ENCODE peak calls at places on chromosomes 1 and 21, in four cellular contexts. E is right lobe of liver, X is stomach, V is psoas muscle. K is an unnamed sample.

GRCh38 chr1:90591355-90591969 is 125.6 kb downstream of the BARHL2 start:
- DNase-seq in E (no peak), X (no peak), V (no peak), K (no peak)

GRCh38 chr21:14056771-14057191 is 154.0 kb downstream of the LIPI start:
- DNase-seq in E (no peak), X (no peak), V (peak; percentile 40), K (no peak)

GRCh38 chr1:170674239-170674638 is 10.3 kb downstream of the PRRX1 start:
- DNase-seq in E (no peak), X (no peak), V (no peak), K (no peak)

GRCh38 chr1:104329278-104329677 is 579.6 kb downstream of the AMY1C start:
- DNase-seq in E (no peak), X (no peak), V (no peak), K (no peak)

GRCh38 chr1:25223471-25223870 is 8.8 kb downstream of the SYF2 start:
- DNase-seq in E (no peak), X (no peak), V (no peak), K (no peak)

GRCh38 chr21:45102391-45102932 is 28.1 kb downstream of the ADARB1 start:
- DNase-seq in E (no peak), X (peak; percentile 38), V (no peak), K (no peak)

GRCh38 chr1:160741092-160741501 is 2.0 kb downstream of the SLAMF7 start:
- DNase-seq in E (no peak), X (no peak), V (no peak), K (no peak)

GRCh38 chr1:5634893-5635292 is 357.3 kb downstream of the NPHP4 start:
- DNase-seq in E (no peak), X (no peak), V (no peak), K (no peak)

GRCh38 chr1:226632922-226633351 is 84.4 kb downstream of the STUM start:
- DNase-seq in E (no peak), X (no peak), V (peak; percentile 47), K (peak; percentile 41)

GRCh38 chr1:245550702-245551008 is 395.9 kb downstream of the KIF26B start:
- DNase-seq in E (no peak), X (no peak), V (no peak), K (no peak)

GRCh38 chr1:162632234-162632666 is at the start of gene DDR2:
- DNase-seq in E (no peak), X (peak; percentile 46), V (peak; percentile 77), K (peak; percentile 21)

GRCh38 chr1:230149751-230150584 is 82.9 kb downstream of the GALNT2 start:
- DNase-seq in E (no peak), X (no peak), V (no peak), K (no peak)

GRCh38 chr1:198772626-198773025 is 133.8 kb downstream of the PTPRC start:
- DNase-seq in E (no peak), X (no peak), V (no peak), K (no peak)

GRCh38 chr21:37546299-37546908 is 179.8 kb downstream of the DYRK1A start:
- DNase-seq in E (no peak), X (no peak), V (no peak), K (no peak)

GRCh38 chr21:46120301-46121285 is 22.7 kb downstream of the COL6A2 start:
- DNase-seq in E (peak; percentile 18), X (no peak), V (peak; percentile 42), K (peak; percentile 75)

GRCh38 chr1:235011064-235011598 is 117.5 kb downstream of the TOMM20 start:
- DNase-seq in E (no peak), X (no peak), V (no peak), K (no peak)

GRCh38 chr1:85473390-85473789 is 8.4 kb upstream of the DDAH1 start:
- DNase-seq in E (no peak), X (no peak), V (no peak), K (no peak)

GRCh38 chr1:196567238-196567637 is 41.0 kb downstream of the KCNT2 start:
- DNase-seq in E (no peak), X (no peak), V (no peak), K (no peak)

GRCh38 chr21:46603228-46603627 is 1.7 kb downstream of the S100B start:
- DNase-seq in E (no peak), X (no peak), V (no peak), K (no peak)

GRCh38 chr1:100734716-100735115 is 15.2 kb downstream of the VCAM1 start:
- DNase-seq in E (no peak), X (no peak), V (no peak), K (no peak)

GRCh38 chr1:79460773-79461436 is 454.4 kb upstream of the ADGRL4 start:
- DNase-seq in E (no peak), X (no peak), V (no peak), K (no peak)

GRCh38 chr1:184362876-184363275 is 24.0 kb upstream of the C1orf21 start:
- DNase-seq in E (no peak), X (no peak), V (no peak), K (no peak)

GRCh38 chr1:36882536-36883285 is 151.6 kb downstream of the GRIK3 start:
- DNase-seq in E (no peak), X (peak; percentile 9), V (no peak), K (no peak)

GRCh38 chr1:22201023-22201422 is 58.1 kb upstream of the WNT4 start:
- DNase-seq in E (no peak), X (no peak), V (no peak), K (no peak)

GRCh38 chr1:154847891-154848290 is 22.2 kb downstream of the KCNN3 start:
- DNase-seq in E (no peak), X (no peak), V (peak; percentile 71), K (no peak)

GRCh38 chr1:184595609-184596008 is 159.0 kb downstream of the EDEM3 start:
- DNase-seq in E (no peak), X (no peak), V (no peak), K (no peak)

GRCh38 chr1:219342836-219343235 is 169.2 kb downstream of the LYPLAL1 start:
- DNase-seq in E (no peak), X (no peak), V (no peak), K (no peak)

GRCh38 chr1:50414853-50415234 is 8.4 kb downstream of the DMRTA2 start:
- DNase-seq in E (no peak), X (no peak), V (no peak), K (no peak)

GRCh38 chr1:234600418-234601216 is 9.4 kb downstream of the IRF2BP2 start:
- DNase-seq in E (peak; percentile 41), X (peak; percentile 66), V (no peak), K (no peak)

GRCh38 chr1:7551442-7551841 is 219.7 kb upstream of the VAMP3 start:
- DNase-seq in E (no peak), X (no peak), V (peak; percentile 41), K (no peak)

GRCh38 chr1:181106022-181106312 is 17.5 kb downstream of the IER5 start:
- DNase-seq in E (no peak), X (no peak), V (no peak), K (no peak)

GRCh38 chr1:4531842-4532241 is 122.6 kb upstream of the AJAP1 start:
- DNase-seq in E (no peak), X (no peak), V (no peak), K (no peak)
- H3K9me3 ChIP-seq in E (no peaks in the 10 kb centered on the region), X (peaks cover 8% of the 10 kb centered on the region), V (no peaks in the 10 kb centered on the region), K (no peaks in the 10 kb centered on the region)

GRCh38 chr1:41919764-41920397 is 1.2 kb upstream of the HIVEP3 start:
- DNase-seq in E (peak; percentile 33), X (peak; percentile 40), V (peak; percentile 86), K (peak; percentile 25)

GRCh38 chr1:41918450-41919043 is at the start of gene HIVEP3:
- DNase-seq in E (no peak), X (no peak), V (no peak), K (no peak)

GRCh38 chr1:41917835-41918449 is 780 bp downstream of the HIVEP3 start:
- DNase-seq in E (peak; percentile 42), X (peak; percentile 51), V (peak; percentile 67), K (no peak)

GRCh38 chr1:41920658-41921057 is 1.9 kb upstream of the HIVEP3 start:
- DNase-seq in E (no peak), X (no peak), V (no peak), K (no peak)

DNA sequence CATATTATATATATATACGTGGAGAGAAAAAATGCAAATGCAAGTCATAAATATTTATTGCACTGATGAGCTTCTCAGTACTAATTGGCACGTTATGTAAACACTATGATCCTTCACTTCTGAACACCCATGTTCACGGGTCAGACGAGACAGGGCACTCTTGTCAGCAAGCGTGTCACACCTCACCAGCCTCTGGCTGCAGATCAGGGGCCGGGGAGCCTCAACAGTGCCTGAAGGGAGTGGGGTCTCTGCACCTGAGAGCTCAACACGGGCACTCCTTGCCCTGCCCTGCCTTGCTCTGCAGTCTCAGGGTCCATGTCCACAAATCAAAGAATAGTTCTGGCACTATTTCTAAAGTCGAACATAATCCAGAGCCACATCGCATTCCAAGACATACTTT is 409 bp upstream of the HIVEP3 start:
- DNase-seq in E (no peak), X (no peak), V (no peak), K (no peak)
- H3K4me3 ChIP-seq in E (no peak overlapping the region), X (no peak overlapping the region), V (peak overlapping the region; percentile 80), K (no peak overlapping the region)

DNA sequence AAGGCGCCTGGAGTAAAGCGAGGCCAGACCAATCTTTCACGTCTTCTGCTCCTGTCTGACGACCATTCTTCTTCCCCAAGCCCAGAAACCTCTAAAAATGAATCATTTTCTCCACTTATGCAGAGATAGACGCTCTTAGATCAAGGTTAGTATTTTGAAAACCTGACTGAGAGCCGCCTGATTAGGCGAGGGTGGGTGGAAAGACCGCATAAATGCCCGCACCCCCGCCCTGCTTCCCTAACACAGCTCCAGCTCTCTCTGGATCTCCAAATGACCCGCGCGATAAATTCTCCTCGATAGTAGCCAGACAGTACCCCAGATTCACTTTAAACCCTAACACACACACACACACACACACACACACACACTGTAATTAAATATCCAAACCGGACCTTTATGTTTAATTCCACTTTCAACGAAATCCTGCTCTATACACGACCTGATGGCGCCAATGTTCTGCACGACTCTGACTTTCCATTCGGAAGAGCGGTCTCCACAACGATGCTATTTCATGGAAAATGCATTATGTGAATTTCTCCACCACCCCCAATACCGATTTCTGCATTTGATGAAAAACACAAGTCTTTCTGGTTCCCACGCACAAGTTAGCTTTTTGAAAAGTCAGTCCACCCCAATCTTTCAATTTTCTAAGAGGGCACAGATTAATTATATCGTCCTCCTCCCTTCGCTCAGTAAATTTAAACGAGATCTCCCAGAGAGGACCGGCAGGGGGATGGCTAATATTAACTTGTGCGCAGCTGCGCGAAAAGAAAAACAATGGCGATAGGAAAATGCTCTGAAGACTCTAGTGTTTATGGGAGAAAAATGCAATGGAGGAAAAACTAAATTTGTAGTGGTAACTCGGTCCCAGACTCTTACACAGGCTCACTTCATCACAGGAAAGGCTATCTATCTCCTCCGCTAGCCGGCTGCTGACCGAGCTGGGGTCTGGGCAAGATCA is 1.5 kb upstream of the LHX8 start:
- DNase-seq in E (no peak), X (no peak), V (no peak), K (no peak)
- TF ChIP-seq CTCF in E (no peak), X (no peak), V (no peak), K (no peak)

GRCh38 chr1:228295981-228296380 is 88.1 kb downstream of the OBSCN start:
- DNase-seq in E (no peak), X (no peak), V (no peak), K (no peak)

GRCh38 chr1:228298471-228298870 is 90.6 kb downstream of the OBSCN start:
- DNase-seq in E (peak; percentile 7), X (no peak), V (no peak), K (no peak)

GRCh38 chr1:228297822-228298221 is 90.0 kb downstream of the OBSCN start:
- DNase-seq in E (no peak), X (no peak), V (peak; percentile 55), K (no peak)

GRCh38 chr1:228299211-228299610 is 91.4 kb downstream of the OBSCN start:
- DNase-seq in E (no peak), X (no peak), V (no peak), K (no peak)

GRCh38 chr1:228297242-228297641 is 89.4 kb downstream of the OBSCN start:
- DNase-seq in E (no peak), X (no peak), V (no peak), K (no peak)
- H3K9me3 ChIP-seq in E (peaks cover 2% of the 10 kb centered on the region), X (peaks cover 32% of the 10 kb centered on the region), V (no peaks in the 10 kb centered on the region), K (no peaks in the 10 kb centered on the region)

GRCh38 chr1:10379101-10379620 is 19.7 kb upstream of the PGD start:
- DNase-seq in E (no peak), X (no peak), V (no peak), K (no peak)
- H3K4me3 ChIP-seq in E (no peak overlapping the region), X (no peak overlapping the region), V (no peak overlapping the region), K (no peak overlapping the region)